ENCODE peak calls at places on chromosomes 7 and 10, in seven cellular contexts. One of them, this sample, is unnamed. For H3K4me1, the result is how much of the 10 kb centered on the place peaks cover.

GRCh38 chr7:69211739-69212138 is 386.5 kb upstream of the AUTS2 start:
- DNase-seq in heart right ventricle: no peak
- DNase-seq in A673: no peak
- DNase-seq in esophagus squamous epithelium: no peak
- DNase-seq in CD8-positive, alpha-beta T cell: no peak
- DNase-seq in Panc1: no peak
- DNase-seq in PC-3: no peak
- DNase-seq in this sample: no peak

GRCh38 chr10:79244841-79245504 is 102.3 kb upstream of the PPIF start:
- DNase-seq in heart right ventricle: no peak
- DNase-seq in A673: no peak
- DNase-seq in esophagus squamous epithelium: no peak
- DNase-seq in CD8-positive, alpha-beta T cell: no peak
- DNase-seq in Panc1: no peak
- DNase-seq in PC-3: no peak
- DNase-seq in this sample: no peak

GRCh38 chr10:94725871-94726270 is 36.6 kb upstream of the CYP2C19 start:
- DNase-seq in heart right ventricle: no peak
- DNase-seq in A673: no peak
- DNase-seq in esophagus squamous epithelium: no peak
- DNase-seq in CD8-positive, alpha-beta T cell: no peak
- DNase-seq in Panc1: no peak
- DNase-seq in PC-3: peak
- DNase-seq in this sample: no peak

GRCh38 chr10:52951819-52952218 is 179.2 kb upstream of the MBL2 start:
- DNase-seq in heart right ventricle: peak
- DNase-seq in A673: peak
- DNase-seq in esophagus squamous epithelium: no peak
- DNase-seq in CD8-positive, alpha-beta T cell: no peak
- DNase-seq in Panc1: no peak
- DNase-seq in PC-3: peak
- DNase-seq in this sample: peak

GRCh38 chr10:69486922-69487730 is 35.9 kb downstream of the TSPAN15 start:
- DNase-seq in heart right ventricle: no peak
- DNase-seq in A673: no peak
- DNase-seq in esophagus squamous epithelium: no peak
- DNase-seq in CD8-positive, alpha-beta T cell: no peak
- DNase-seq in Panc1: no peak
- DNase-seq in PC-3: no peak
- DNase-seq in this sample: no peak

GRCh38 chr10:11163990-11164805 is 146.5 kb downstream of the CELF2 start:
- DNase-seq in heart right ventricle: no peak
- DNase-seq in A673: no peak
- DNase-seq in esophagus squamous epithelium: no peak
- DNase-seq in CD8-positive, alpha-beta T cell: no peak
- DNase-seq in Panc1: no peak
- DNase-seq in PC-3: no peak
- DNase-seq in this sample: no peak

GRCh38 chr10:97427571-97428179 is 1.7 kb downstream of the PGAM1 start:
- DNase-seq in heart right ventricle: no peak
- DNase-seq in A673: peak
- DNase-seq in esophagus squamous epithelium: no peak
- DNase-seq in CD8-positive, alpha-beta T cell: no peak
- DNase-seq in Panc1: no peak
- DNase-seq in PC-3: no peak
- DNase-seq in this sample: peak

GRCh38 chr10:5047912-5048628 is 44.4 kb upstream of the AKR1C2 start:
- DNase-seq in heart right ventricle: no peak
- DNase-seq in A673: no peak
- DNase-seq in esophagus squamous epithelium: no peak
- DNase-seq in CD8-positive, alpha-beta T cell: no peak
- DNase-seq in Panc1: no peak
- DNase-seq in PC-3: peak
- DNase-seq in this sample: no peak

GRCh38 chr7:27921081-27921836 is 181.3 kb downstream of the TAX1BP1 start:
- DNase-seq in heart right ventricle: peak
- DNase-seq in A673: peak
- DNase-seq in esophagus squamous epithelium: no peak
- DNase-seq in CD8-positive, alpha-beta T cell: no peak
- DNase-seq in Panc1: peak
- DNase-seq in PC-3: peak
- DNase-seq in this sample: no peak

GRCh38 chr10:71665456-71665855 is 54.1 kb downstream of the C10orf105 start:
- DNase-seq in heart right ventricle: no peak
- DNase-seq in A673: no peak
- DNase-seq in esophagus squamous epithelium: no peak
- DNase-seq in CD8-positive, alpha-beta T cell: no peak
- DNase-seq in Panc1: no peak
- DNase-seq in PC-3: no peak
- DNase-seq in this sample: no peak

GRCh38 chr10:34994565-34995142 is 95.5 kb downstream of the CUL2 start:
- DNase-seq in heart right ventricle: peak
- DNase-seq in A673: peak
- DNase-seq in esophagus squamous epithelium: no peak
- DNase-seq in CD8-positive, alpha-beta T cell: no peak
- DNase-seq in Panc1: no peak
- DNase-seq in PC-3: peak
- DNase-seq in this sample: peak

GRCh38 chr10:127254276-127254675 is 57.9 kb upstream of the INSYN2A start:
- DNase-seq in heart right ventricle: no peak
- DNase-seq in A673: peak
- DNase-seq in esophagus squamous epithelium: no peak
- DNase-seq in CD8-positive, alpha-beta T cell: no peak
- DNase-seq in Panc1: no peak
- DNase-seq in PC-3: no peak
- DNase-seq in this sample: no peak

GRCh38 chr7:2266911-2267310 is 24.9 kb downstream of the NUDT1 start:
- DNase-seq in heart right ventricle: no peak
- DNase-seq in A673: no peak
- DNase-seq in esophagus squamous epithelium: no peak
- DNase-seq in CD8-positive, alpha-beta T cell: no peak
- DNase-seq in Panc1: no peak
- DNase-seq in PC-3: peak
- DNase-seq in this sample: no peak

GRCh38 chr10:124717911-124718734 is 26.1 kb downstream of the FAM53B start:
- DNase-seq in heart right ventricle: no peak
- DNase-seq in A673: no peak
- DNase-seq in esophagus squamous epithelium: no peak
- DNase-seq in CD8-positive, alpha-beta T cell: peak
- DNase-seq in Panc1: no peak
- DNase-seq in PC-3: no peak
- DNase-seq in this sample: no peak

GRCh38 chr7:136136906-136137305 is 159.7 kb upstream of the MTPN start:
- DNase-seq in heart right ventricle: no peak
- DNase-seq in A673: no peak
- DNase-seq in esophagus squamous epithelium: no peak
- DNase-seq in CD8-positive, alpha-beta T cell: no peak
- DNase-seq in Panc1: no peak
- DNase-seq in PC-3: no peak
- DNase-seq in this sample: no peak

GRCh38 chr10:32103721-32104120 is 47.5 kb upstream of the KIF5B start:
- DNase-seq in heart right ventricle: no peak
- DNase-seq in A673: peak
- DNase-seq in esophagus squamous epithelium: no peak
- DNase-seq in CD8-positive, alpha-beta T cell: no peak
- DNase-seq in Panc1: no peak
- DNase-seq in PC-3: no peak
- DNase-seq in this sample: no peak

GRCh38 chr10:50393784-50394183 is 142.5 kb upstream of the ASAH2 start:
- DNase-seq in heart right ventricle: no peak
- DNase-seq in A673: no peak
- DNase-seq in esophagus squamous epithelium: no peak
- DNase-seq in CD8-positive, alpha-beta T cell: no peak
- DNase-seq in Panc1: no peak
- DNase-seq in PC-3: peak
- DNase-seq in this sample: no peak

GRCh38 chr7:35596061-35596460 is 98.9 kb downstream of the HERPUD2 start:
- DNase-seq in heart right ventricle: peak
- DNase-seq in A673: peak
- DNase-seq in esophagus squamous epithelium: no peak
- DNase-seq in CD8-positive, alpha-beta T cell: no peak
- DNase-seq in Panc1: no peak
- DNase-seq in PC-3: peak
- DNase-seq in this sample: no peak

GRCh38 chr7:145863-146262 is 46.5 kb upstream of the FAM20C start:
- DNase-seq in heart right ventricle: no peak
- DNase-seq in A673: no peak
- DNase-seq in esophagus squamous epithelium: no peak
- DNase-seq in CD8-positive, alpha-beta T cell: no peak
- DNase-seq in Panc1: no peak
- DNase-seq in PC-3: no peak
- DNase-seq in this sample: no peak

GRCh38 chr7:120547605-120548004 is 274.6 kb downstream of the KCND2 start:
- DNase-seq in heart right ventricle: no peak
- DNase-seq in A673: no peak
- DNase-seq in esophagus squamous epithelium: no peak
- DNase-seq in CD8-positive, alpha-beta T cell: no peak
- DNase-seq in Panc1: no peak
- DNase-seq in PC-3: no peak
- DNase-seq in this sample: no peak

GRCh38 chr10:92755725-92756124 is 66.0 kb downstream of the HHEX start:
- DNase-seq in heart right ventricle: no peak
- DNase-seq in A673: no peak
- DNase-seq in esophagus squamous epithelium: no peak
- DNase-seq in CD8-positive, alpha-beta T cell: no peak
- DNase-seq in Panc1: no peak
- DNase-seq in PC-3: no peak
- DNase-seq in this sample: no peak

GRCh38 chr10:92756233-92757065 is 66.7 kb downstream of the HHEX start:
- DNase-seq in heart right ventricle: peak
- DNase-seq in A673: peak
- DNase-seq in esophagus squamous epithelium: no peak
- DNase-seq in CD8-positive, alpha-beta T cell: no peak
- DNase-seq in Panc1: no peak
- DNase-seq in PC-3: no peak
- DNase-seq in this sample: peak

GRCh38 chr10:92757720-92758119 is 68.0 kb downstream of the HHEX start:
- DNase-seq in heart right ventricle: no peak
- DNase-seq in A673: no peak
- DNase-seq in esophagus squamous epithelium: no peak
- DNase-seq in CD8-positive, alpha-beta T cell: no peak
- DNase-seq in Panc1: no peak
- DNase-seq in PC-3: no peak
- DNase-seq in this sample: peak

GRCh38 chr10:92758594-92758993 is 68.8 kb downstream of the HHEX start:
- DNase-seq in heart right ventricle: no peak
- DNase-seq in A673: no peak
- DNase-seq in esophagus squamous epithelium: no peak
- DNase-seq in CD8-positive, alpha-beta T cell: no peak
- DNase-seq in Panc1: no peak
- DNase-seq in PC-3: no peak
- DNase-seq in this sample: no peak

GRCh38 chr10:92757066-92757716 is 67.4 kb downstream of the HHEX start:
- DNase-seq in heart right ventricle: peak
- DNase-seq in A673: peak
- DNase-seq in esophagus squamous epithelium: peak
- DNase-seq in CD8-positive, alpha-beta T cell: no peak
- DNase-seq in Panc1: no peak
- DNase-seq in PC-3: peak
- DNase-seq in this sample: peak
- TF ChIP-seq CTCF in heart right ventricle: no peak
- TF ChIP-seq CTCF in A673: peak
- TF ChIP-seq CTCF in esophagus squamous epithelium: no peak
- TF ChIP-seq CTCF in CD8-positive, alpha-beta T cell: no peak
- TF ChIP-seq CTCF in Panc1: no peak
- TF ChIP-seq CTCF in PC-3: no peak
- TF ChIP-seq CTCF in this sample: no peak

DNA sequence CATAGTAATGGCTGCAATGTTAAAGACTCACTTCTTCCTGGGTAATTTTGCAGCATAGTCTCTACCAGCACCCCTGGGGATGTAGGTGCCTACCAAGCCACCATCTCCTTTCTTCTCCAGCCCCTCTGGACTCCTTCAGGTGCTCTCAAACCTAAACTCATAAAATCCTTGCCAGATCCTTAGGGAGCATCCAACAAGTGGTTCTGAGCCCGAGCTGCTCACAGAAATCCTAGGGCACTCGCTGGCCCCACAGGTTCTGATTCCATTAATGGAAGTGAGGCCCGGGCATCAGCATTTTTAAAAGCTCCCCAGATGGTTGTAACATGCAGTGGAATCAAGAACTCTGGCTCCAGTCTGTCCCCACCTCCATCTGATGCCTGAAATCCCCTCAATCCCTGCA is 336.9 kb downstream of the KCNMA1 start:
- DNase-seq in heart right ventricle: no peak
- DNase-seq in A673: no peak
- DNase-seq in esophagus squamous epithelium: no peak
- DNase-seq in CD8-positive, alpha-beta T cell: no peak
- DNase-seq in Panc1: no peak
- DNase-seq in PC-3: no peak
- DNase-seq in this sample: no peak
- H3K4me1 ChIP-seq in heart right ventricle: under half
- H3K4me1 ChIP-seq in A673: under half
- H3K4me1 ChIP-seq in esophagus squamous epithelium: under half
- H3K4me1 ChIP-seq in CD8-positive, alpha-beta T cell: under half
- H3K4me1 ChIP-seq in Panc1: under half
- H3K4me1 ChIP-seq in PC-3: under half
- H3K4me1 ChIP-seq in this sample: under half

DNA sequence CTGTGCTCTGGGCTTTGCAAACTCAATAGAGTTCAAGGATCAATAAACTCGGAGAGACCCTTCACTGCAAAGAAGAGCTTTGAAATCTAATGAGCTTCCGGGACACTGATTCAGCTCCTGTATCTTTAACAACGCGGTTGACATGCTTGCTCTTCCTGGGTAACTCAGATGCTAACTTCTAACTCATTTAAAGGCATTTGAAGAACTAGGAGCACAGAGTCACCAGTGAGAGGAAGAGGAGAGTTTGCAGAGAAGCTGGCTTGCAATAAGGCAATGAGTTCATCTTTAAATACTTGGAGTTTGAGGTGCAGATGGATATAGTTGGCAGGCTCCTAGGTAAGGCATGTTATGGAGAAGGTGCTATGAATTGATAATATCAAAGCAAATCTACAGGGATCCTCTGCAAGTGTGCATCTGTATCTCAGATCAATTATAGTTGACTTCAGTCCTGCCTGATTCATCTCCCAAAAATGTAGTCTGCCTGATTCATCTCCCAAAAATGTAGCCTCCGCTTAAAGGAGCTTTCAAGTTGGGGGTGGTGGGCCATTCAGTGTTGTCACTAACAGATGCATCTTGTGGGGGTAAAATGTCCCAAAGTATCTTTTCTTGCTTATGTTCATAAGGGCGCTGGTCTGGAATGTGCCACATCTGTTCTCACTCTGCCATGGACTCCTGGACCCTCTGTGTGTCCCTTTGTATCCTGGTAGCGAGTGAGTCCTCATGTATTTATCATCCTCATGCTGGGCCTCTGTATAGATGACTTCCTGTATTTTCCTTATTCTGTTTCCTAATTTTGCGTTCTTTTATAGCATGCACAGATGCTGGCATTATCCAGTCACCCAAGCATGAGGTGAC is 182.6 kb upstream of the PRSS58 start:
- DNase-seq in heart right ventricle: no peak
- DNase-seq in A673: peak
- DNase-seq in esophagus squamous epithelium: no peak
- DNase-seq in CD8-positive, alpha-beta T cell: no peak
- DNase-seq in Panc1: peak
- DNase-seq in PC-3: peak
- DNase-seq in this sample: no peak
- H3K4me3 ChIP-seq in heart right ventricle: no peak
- H3K4me3 ChIP-seq in A673: no peak
- H3K4me3 ChIP-seq in esophagus squamous epithelium: no peak
- H3K4me3 ChIP-seq in CD8-positive, alpha-beta T cell: no peak
- H3K4me3 ChIP-seq in Panc1: no peak
- H3K4me3 ChIP-seq in PC-3: peak
- H3K4me3 ChIP-seq in this sample: no peak

GRCh38 chr7:47792521-47793121 is 155.6 kb downstream of the PKD1L1 start:
- DNase-seq in heart right ventricle: no peak
- DNase-seq in A673: peak
- DNase-seq in esophagus squamous epithelium: no peak
- DNase-seq in CD8-positive, alpha-beta T cell: no peak
- DNase-seq in Panc1: no peak
- DNase-seq in PC-3: peak
- DNase-seq in this sample: no peak
- TF ChIP-seq CTCF in heart right ventricle: peak
- TF ChIP-seq CTCF in A673: peak
- TF ChIP-seq CTCF in esophagus squamous epithelium: no peak
- TF ChIP-seq CTCF in CD8-positive, alpha-beta T cell: no peak
- TF ChIP-seq CTCF in Panc1: no peak
- TF ChIP-seq CTCF in PC-3: peak
- TF ChIP-seq CTCF in this sample: no peak